ENCODE peak calls at places on chromosomes 1 and 21, in six cellular contexts. O, Y, Z, S, U and K are unnamed samples.

GRCh38 chr1:92544756-92545165 is 58.0 kb upstream of the GFI1 start:
- DNase-seq in O (no peak), Y (no peak), Z (peak; percentile 33), S (no peak), U (peak; percentile 83), K (no peak)

GRCh38 chr1:215082532-215083407 is at the start of gene KCNK2:
- DNase-seq in O (no peak), Y (peak; percentile 75), Z (no peak), S (no peak), U (no peak), K (no peak)

GRCh38 chr1:22142315-22143064 is 407 bp downstream of the WNT4 start:
- DNase-seq in O (no peak), Y (peak; percentile 65), Z (no peak), S (no peak), U (peak; percentile 41), K (no peak)

GRCh38 chr1:56645663-56646330 is 683 bp downstream of the PRKAA2 start:
- DNase-seq in O (no peak), Y (peak; percentile 57), Z (no peak), S (no peak), U (no peak), K (no peak)

GRCh38 chr1:183239793-183240625 is 53.9 kb downstream of the LAMC2 start:
- DNase-seq in O (no peak), Y (no peak), Z (no peak), S (no peak), U (no peak), K (no peak)

GRCh38 chr1:61043010-61043820 is 39.1 kb upstream of the NFIA start:
- DNase-seq in O (peak; percentile 28), Y (peak; percentile 92), Z (no peak), S (no peak), U (no peak), K (no peak)

GRCh38 chr21:45845063-45845789 is 136.3 kb upstream of the COL6A1 start:
- DNase-seq in O (no peak), Y (no peak), Z (no peak), S (no peak), U (no peak), K (no peak)

GRCh38 chr1:65279092-65279448 is 30.3 kb upstream of the DNAJC6 start:
- DNase-seq in O (no peak), Y (peak; percentile 80), Z (no peak), S (no peak), U (peak; percentile 37), K (no peak)

GRCh38 chr1:198278922-198279321 is 122.1 kb downstream of the NEK7 start:
- DNase-seq in O (no peak), Y (no peak), Z (no peak), S (no peak), U (no peak), K (no peak)

GRCh38 chr21:19507682-19508260 is 1104.2 kb upstream of the TMPRSS15 start:
- DNase-seq in O (no peak), Y (peak; percentile 65), Z (no peak), S (no peak), U (peak; percentile 18), K (no peak)

GRCh38 chr1:64839270-64839669 is 94.4 kb downstream of the RAVER2 start:
- DNase-seq in O (no peak), Y (no peak), Z (no peak), S (no peak), U (no peak), K (no peak)

GRCh38 chr1:193520472-193520871 is 334.1 kb upstream of the B3GALT2 start:
- DNase-seq in O (no peak), Y (no peak), Z (no peak), S (no peak), U (no peak), K (no peak)

GRCh38 chr1:192378276-192378675 is 61.5 kb downstream of the RGS21 start:
- DNase-seq in O (no peak), Y (no peak), Z (no peak), S (no peak), U (no peak), K (no peak)

GRCh38 chr1:187627516-187627915 is 798.8 kb downstream of the PLA2G4A start:
- DNase-seq in O (no peak), Y (no peak), Z (no peak), S (no peak), U (no peak), K (no peak)

GRCh38 chr1:187626056-187626455 is 797.3 kb downstream of the PLA2G4A start:
- DNase-seq in O (no peak), Y (no peak), Z (no peak), S (no peak), U (no peak), K (no peak)

GRCh38 chr1:187622545-187622944 is 793.8 kb downstream of the PLA2G4A start:
- DNase-seq in O (no peak), Y (no peak), Z (no peak), S (no peak), U (no peak), K (no peak)

GRCh38 chr1:187621961-187622360 is 793.2 kb downstream of the PLA2G4A start:
- DNase-seq in O (no peak), Y (no peak), Z (peak; percentile 63), S (peak; percentile 21), U (no peak), K (peak; percentile 2)

GRCh38 chr1:187624812-187625542 is 796.2 kb downstream of the PLA2G4A start:
- DNase-seq in O (no peak), Y (peak; percentile 74), Z (peak; percentile 61), S (no peak), U (no peak), K (no peak)
- TF ChIP-seq REST in O (no peak), Y (no peak), Z (no peak), S (no peak), U (no peak), K (no peak)

GRCh38 chr1:67020304-67020703 is 33.6 kb downstream of the SLC35D1 start:
- DNase-seq in O (no peak), Y (no peak), Z (no peak), S (no peak), U (no peak), K (no peak)
- H3K27ac ChIP-seq in O (no peak overlapping the region), Y (no peak overlapping the region), Z (no peak overlapping the region), S (no peak overlapping the region), U (no peak overlapping the region), K (no peak overlapping the region)

GRCh38 chr1:15849775-15850449 is 2.4 kb downstream of the SPEN start:
- DNase-seq in O (peak; percentile 35), Y (peak; percentile 89), Z (no peak), S (no peak), U (peak; percentile 66), K (no peak)
- TF ChIP-seq POLR2AphosphoS5 in O (no peak), Y (no peak), Z (no peak), S (peak; percentile 13), U (peak; percentile 73), K (no peak)

GRCh38 chr1:151002611-151003010 is 4.1 kb downstream of the MINDY1 start:
- DNase-seq in O (no peak), Y (no peak), Z (no peak), S (no peak), U (no peak), K (no peak)

GRCh38 chr1:150999051-150999674 is 7.5 kb downstream of the MINDY1 start:
- DNase-seq in O (no peak), Y (no peak), Z (no peak), S (no peak), U (peak; percentile 75), K (no peak)

GRCh38 chr1:151002006-151002405 is 4.7 kb downstream of the MINDY1 start:
- DNase-seq in O (no peak), Y (no peak), Z (no peak), S (no peak), U (no peak), K (no peak)

GRCh38 chr1:151001592-151001991 is 5.1 kb downstream of the MINDY1 start:
- DNase-seq in O (no peak), Y (no peak), Z (peak; percentile 82), S (no peak), U (peak; percentile 54), K (no peak)

DNA sequence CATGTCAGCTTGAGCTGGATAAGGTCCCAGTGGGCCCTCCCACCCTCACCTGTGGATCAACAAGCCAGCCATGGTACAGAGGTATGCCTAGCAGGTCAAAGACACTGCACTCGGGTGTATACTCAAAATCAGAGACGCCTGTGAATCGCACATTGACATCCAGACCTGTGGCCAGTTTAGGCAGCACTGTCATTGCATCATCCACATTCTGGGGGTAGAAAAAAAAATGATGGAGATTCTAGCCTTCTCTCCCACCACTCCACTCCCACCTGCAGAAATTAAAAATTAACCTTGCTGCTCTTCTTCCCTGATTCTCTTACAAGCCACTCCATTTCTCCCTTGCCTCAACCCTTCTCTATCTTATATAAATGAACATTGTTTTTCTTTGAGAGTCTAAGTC is 6.3 kb downstream of the MINDY1 start:
- DNase-seq in O (no peak), Y (no peak), Z (no peak), S (no peak), U (no peak), K (no peak)
- TF ChIP-seq REST in O (no peak), Y (no peak), Z (no peak), S (no peak), U (no peak), K (no peak)

GRCh38 chr1:15847893-15848142 is 311 bp downstream of the SPEN start:
- DNase-seq in O (no peak), Y (no peak), Z (no peak), S (no peak), U (peak; percentile 19), K (no peak)
- H3K27ac ChIP-seq in O (peak overlapping the region; percentile 86), Y (no peak overlapping the region), Z (peak overlapping the region; percentile 75), S (peak overlapping the region; percentile 86), U (peak overlapping the region; percentile 97), K (peak overlapping the region; percentile 60)

DNA sequence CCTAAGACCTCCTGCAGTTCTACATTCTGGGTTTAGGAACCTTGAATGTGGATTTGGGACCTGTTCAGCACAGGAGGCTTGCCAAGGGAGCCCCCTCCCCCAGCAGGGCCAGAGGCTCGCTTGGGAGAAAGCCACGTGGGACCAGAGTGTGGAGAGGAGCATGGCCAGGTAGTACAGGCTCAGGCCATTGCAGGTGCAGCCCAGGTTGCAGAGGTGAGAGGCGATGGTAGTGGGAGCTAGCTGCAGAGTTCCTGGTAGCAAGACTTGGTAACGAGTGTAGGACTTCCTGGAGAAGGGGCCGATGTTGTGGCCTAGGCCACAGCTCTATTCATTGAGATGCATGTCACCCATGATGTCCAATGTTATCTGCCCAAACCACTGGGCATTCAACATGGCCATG is 20.5 kb downstream of the PARS2 start:
- DNase-seq in O (no peak), Y (no peak), Z (no peak), S (no peak), U (no peak), K (no peak)
- TF ChIP-seq POLR2AphosphoS5 in O (peak; percentile 12), Y (no peak), Z (no peak), S (no peak), U (no peak), K (no peak)